ENCODE peak calls at places on chromosomes 7 and 10, in nine cellular contexts. I, F, J, T, X, H, Z, K and O are unnamed samples.

GRCh38 chr10:25786181-25786580 is 147.8 kb upstream of the MYO3A start:
- DNase-seq in I (no peak), F (no peak), J (no peak), T (no peak), X (no peak), H (no peak), Z (no peak), K (no peak), O (no peak)

GRCh38 chr7:3537210-3537875 is 236.3 kb downstream of the SDK1 start:
- DNase-seq in I (no peak), F (peak; percentile 11), J (no peak), T (no peak), X (no peak), H (no peak), Z (no peak), K (no peak), O (no peak)

GRCh38 chr7:127527561-127527960 is 57.8 kb downstream of the GCC1 start:
- DNase-seq in I (no peak), F (no peak), J (no peak), T (no peak), X (no peak), H (no peak), Z (no peak), K (no peak), O (no peak)

GRCh38 chr10:73965890-73966768 is 31.8 kb upstream of the VCL start:
- DNase-seq in I (no peak), F (peak; percentile 98), J (no peak), T (peak; percentile 79), X (peak; percentile 93), H (no peak), Z (peak; percentile 76), K (no peak), O (peak; percentile 75)

GRCh38 chr7:140509789-140510188 is 30.5 kb upstream of the MKRN1 start:
- DNase-seq in I (no peak), F (no peak), J (no peak), T (no peak), X (no peak), H (no peak), Z (peak; percentile 84), K (no peak), O (no peak)

GRCh38 chr7:116249969-116250553 is 39.7 kb downstream of the TES start:
- DNase-seq in I (no peak), F (no peak), J (no peak), T (no peak), X (no peak), H (no peak), Z (no peak), K (no peak), O (no peak)

GRCh38 chr10:103278862-103279298 is 1.9 kb downstream of the INA start:
- DNase-seq in I (no peak), F (no peak), J (peak; percentile 29), T (peak; percentile 77), X (peak; percentile 88), H (peak; percentile 11), Z (peak; percentile 36), K (no peak), O (peak; percentile 32)

GRCh38 chr7:81618400-81619014 is 151.3 kb downstream of the HGF start:
- DNase-seq in I (no peak), F (peak; percentile 79), J (no peak), T (no peak), X (no peak), H (no peak), Z (no peak), K (no peak), O (no peak)

GRCh38 chr7:81268551-81268950 is 349.7 kb upstream of the SEMA3C start:
- DNase-seq in I (no peak), F (no peak), J (no peak), T (no peak), X (no peak), H (no peak), Z (no peak), K (no peak), O (no peak)

GRCh38 chr7:151798851-151799428 is 78.0 kb downstream of the PRKAG2 start:
- DNase-seq in I (no peak), F (no peak), J (no peak), T (no peak), X (no peak), H (no peak), Z (no peak), K (no peak), O (no peak)

GRCh38 chr10:72567884-72568283 is 58.0 kb downstream of the MICU1 start:
- DNase-seq in I (no peak), F (no peak), J (no peak), T (no peak), X (no peak), H (peak; percentile 26), Z (no peak), K (no peak), O (no peak)

GRCh38 chr10:113980408-113981087 is 63.1 kb upstream of the ADRB1 start:
- DNase-seq in I (no peak), F (no peak), J (no peak), T (no peak), X (no peak), H (peak; percentile 19), Z (no peak), K (no peak), O (no peak)

GRCh38 chr10:103859161-103860141 is 4.1 kb upstream of the SH3PXD2A start:
- DNase-seq in I (no peak), F (no peak), J (peak; percentile 55), T (no peak), X (no peak), H (peak; percentile 72), Z (peak; percentile 73), K (peak; percentile 29), O (peak; percentile 60)

GRCh38 chr10:78549536-78549935 is 515.9 kb downstream of the RPS24 start:
- DNase-seq in I (no peak), F (no peak), J (no peak), T (no peak), X (no peak), H (no peak), Z (no peak), K (no peak), O (no peak)

DNA sequence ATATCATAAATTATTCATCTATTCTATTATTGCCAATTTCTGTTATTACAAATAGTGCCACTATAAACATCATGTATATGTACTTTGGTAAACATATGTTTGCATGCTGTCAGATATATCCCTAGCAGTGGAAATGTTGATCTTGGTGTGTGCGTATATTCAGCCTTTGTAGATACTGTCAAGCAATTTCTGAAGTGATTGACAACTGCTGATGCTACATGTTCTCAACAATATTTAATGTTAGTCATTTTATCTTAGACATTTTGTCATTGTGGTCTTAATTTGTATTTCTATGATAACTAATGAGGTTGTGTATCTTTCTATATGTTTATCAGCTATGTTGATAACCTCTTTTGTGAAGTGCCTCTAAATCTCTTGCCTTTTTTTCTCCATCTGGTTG is 186.5 kb upstream of the NRG3 start:
- DNase-seq in I (no peak), F (no peak), J (no peak), T (no peak), X (no peak), H (no peak), Z (no peak), K (no peak), O (no peak)
- H3K4me3 ChIP-seq in I (no peak overlapping the region), F (no peak overlapping the region), J (no peak overlapping the region), T (no peak overlapping the region), X (no peak overlapping the region), H (no peak overlapping the region), Z (no peak overlapping the region), K (no peak overlapping the region), O (no peak overlapping the region)

GRCh38 chr10:111986079-111986478 is 197.5 kb downstream of the GPAM start:
- DNase-seq in I (no peak), F (no peak), J (no peak), T (no peak), X (no peak), H (no peak), Z (no peak), K (no peak), O (no peak)
- H3K27ac ChIP-seq in I (no peak overlapping the region), F (no peak overlapping the region), J (no peak overlapping the region), T (no peak overlapping the region), X (no peak overlapping the region), H (no peak overlapping the region), Z (peak overlapping the region; percentile 7), K (no peak overlapping the region), O (no peak overlapping the region)

GRCh38 chr10:128577958-128578750 is 451.9 kb upstream of the MKI67 start:
- DNase-seq in I (no peak), F (no peak), J (no peak), T (no peak), X (no peak), H (no peak), Z (no peak), K (no peak), O (no peak)
- H3K4me3 ChIP-seq in I (no peak overlapping the region), F (no peak overlapping the region), J (no peak overlapping the region), T (no peak overlapping the region), X (no peak overlapping the region), H (no peak overlapping the region), Z (no peak overlapping the region), K (no peak overlapping the region), O (no peak overlapping the region)

DNA sequence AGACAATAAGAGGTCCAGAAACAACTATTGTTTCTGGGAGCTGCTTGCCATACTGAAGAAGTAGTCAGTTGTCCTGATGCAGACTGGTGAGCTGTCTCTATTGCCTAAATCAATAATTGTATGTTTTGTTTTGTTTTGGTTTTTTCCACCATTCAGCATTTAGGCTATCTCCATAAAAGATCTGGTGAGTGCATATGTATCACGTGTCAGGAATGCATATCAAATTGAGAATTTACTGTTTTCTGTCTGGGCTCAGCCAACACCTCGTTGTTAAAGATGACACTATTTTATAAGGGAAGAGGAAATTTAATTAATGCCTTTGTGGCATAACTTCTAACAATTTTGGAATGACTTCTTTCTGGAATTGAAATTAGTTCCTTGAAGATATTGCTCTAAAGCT is 66.2 kb downstream of the SORCS1 start:
- DNase-seq in I (no peak), F (no peak), J (no peak), T (no peak), X (no peak), H (no peak), Z (no peak), K (no peak), O (no peak)
- H3K27ac ChIP-seq in I (no peak overlapping the region), F (no peak overlapping the region), J (no peak overlapping the region), T (no peak overlapping the region), X (no peak overlapping the region), H (no peak overlapping the region), Z (no peak overlapping the region), K (no peak overlapping the region), O (no peak overlapping the region)

GRCh38 chr7:105652359-105652993 is 71.2 kb upstream of the EFCAB10 start:
- DNase-seq in I (no peak), F (peak; percentile 55), J (peak; percentile 59), T (peak; percentile 88), X (peak; percentile 91), H (peak; percentile 71), Z (peak; percentile 83), K (peak; percentile 72), O (peak; percentile 77)
- H3K4me3 ChIP-seq in I (no peak overlapping the region), F (no peak overlapping the region), J (no peak overlapping the region), T (no peak overlapping the region), X (no peak overlapping the region), H (no peak overlapping the region), Z (no peak overlapping the region), K (no peak overlapping the region), O (no peak overlapping the region)